ENCODE peak calls at places on chromosomes 7 and 10, in eight cellular contexts. L is IMR-90; A is heart left ventricle; H is CD8-positive, alpha-beta T cell; P is pancreas; G is uterus; I is transverse colon; R is psoas muscle. D is an unnamed sample.

GRCh38 chr7:74180866-74181265 is 6.7 kb downstream of the EIF4H start:
- DNase-seq in G (no peak), H (no peak), I (no peak), R (no peak), L (peak; percentile 36), A (no peak), P (no peak), D (no peak)

GRCh38 chr7:30956704-30957103 is 7.0 kb upstream of the GHRHR start:
- DNase-seq in P (no peak), L (no peak), H (no peak), A (no peak), I (no peak), R (no peak), G (no peak), D (no peak)

GRCh38 chr10:28386508-28386868 is 83.6 kb upstream of the MPP7 start:
- DNase-seq in P (no peak), H (no peak), L (no peak), I (no peak), R (no peak), A (no peak), G (no peak), D (no peak)

GRCh38 chr7:88377421-88377820 is 70.7 kb upstream of the STEAP4 start:
- DNase-seq in H (no peak), P (no peak), R (no peak), I (no peak), A (no peak), G (no peak), L (no peak), D (peak; percentile 38)

GRCh38 chr7:2172311-2173183 is 60.2 kb downstream of the MAD1L1 start:
- DNase-seq in L (peak; percentile 97), P (no peak), R (no peak), A (no peak), H (no peak), G (no peak), I (peak; percentile 68), D (no peak)

GRCh38 chr10:129676014-129676413 is 209.0 kb downstream of the MGMT start:
- DNase-seq in I (no peak), H (no peak), A (no peak), P (no peak), R (no peak), L (no peak), G (no peak), D (no peak)

GRCh38 chr10:127346604-127347003 is 150.2 kb upstream of the INSYN2A start:
- DNase-seq in A (no peak), H (no peak), P (no peak), G (no peak), R (no peak), I (no peak), L (no peak), D (no peak)

GRCh38 chr10:26556756-26557640 is 118.9 kb downstream of the APBB1IP start:
- DNase-seq in L (peak; percentile 11), P (no peak), R (no peak), A (no peak), G (no peak), I (no peak), H (peak; percentile 34), D (peak; percentile 47)

GRCh38 chr10:70312972-70313371 is 29.2 kb upstream of the NPFFR1 start:
- DNase-seq in I (no peak), R (no peak), L (peak; percentile 29), P (no peak), A (no peak), H (no peak), G (no peak), D (no peak)

GRCh38 chr7:30683306-30683705 is 1.1 kb upstream of the CRHR2 start:
- DNase-seq in H (no peak), I (no peak), L (no peak), G (no peak), P (no peak), A (no peak), R (no peak), D (no peak)

GRCh38 chr7:98285132-98286092 is 3.9 kb downstream of the BRI3 start:
- DNase-seq in H (no peak), G (no peak), R (no peak), A (no peak), L (no peak), I (no peak), P (no peak), D (no peak)
- H3K4me3 ChIP-seq in H (no peak overlapping the region), G (peak overlapping the region; percentile 92), R (peak overlapping the region; percentile 90), A (peak overlapping the region; percentile 97), L (no peak overlapping the region), I (no peak overlapping the region), P (peak overlapping the region; percentile 83), D (no peak overlapping the region)

DNA sequence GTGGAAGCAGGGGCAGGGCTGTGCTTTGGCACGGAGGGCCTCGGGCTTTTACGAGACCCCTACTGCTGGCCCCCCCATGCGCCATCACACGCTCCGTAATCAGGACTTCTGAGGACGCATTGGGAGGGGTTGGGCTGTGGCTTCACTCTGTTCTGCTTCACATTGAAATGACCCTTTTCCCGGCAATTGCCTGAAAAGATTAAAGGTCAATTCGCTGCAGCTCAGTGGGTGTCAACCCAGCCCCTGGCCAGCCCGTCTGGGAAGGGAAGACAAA is 41.7 kb upstream of the UBE3C start:
- DNase-seq in R (no peak), H (no peak), L (no peak), I (no peak), P (no peak), A (no peak), G (no peak), D (no peak)
- H3K9me3 ChIP-seq in R (peaks cover 4% of the 10 kb centered on the region), H (no peaks in the 10 kb centered on the region), L (peaks cover 5% of the 10 kb centered on the region), I (no peaks in the 10 kb centered on the region), P (no peaks in the 10 kb centered on the region), A (no peaks in the 10 kb centered on the region), G (no peaks in the 10 kb centered on the region), D (no peaks in the 10 kb centered on the region)

DNA sequence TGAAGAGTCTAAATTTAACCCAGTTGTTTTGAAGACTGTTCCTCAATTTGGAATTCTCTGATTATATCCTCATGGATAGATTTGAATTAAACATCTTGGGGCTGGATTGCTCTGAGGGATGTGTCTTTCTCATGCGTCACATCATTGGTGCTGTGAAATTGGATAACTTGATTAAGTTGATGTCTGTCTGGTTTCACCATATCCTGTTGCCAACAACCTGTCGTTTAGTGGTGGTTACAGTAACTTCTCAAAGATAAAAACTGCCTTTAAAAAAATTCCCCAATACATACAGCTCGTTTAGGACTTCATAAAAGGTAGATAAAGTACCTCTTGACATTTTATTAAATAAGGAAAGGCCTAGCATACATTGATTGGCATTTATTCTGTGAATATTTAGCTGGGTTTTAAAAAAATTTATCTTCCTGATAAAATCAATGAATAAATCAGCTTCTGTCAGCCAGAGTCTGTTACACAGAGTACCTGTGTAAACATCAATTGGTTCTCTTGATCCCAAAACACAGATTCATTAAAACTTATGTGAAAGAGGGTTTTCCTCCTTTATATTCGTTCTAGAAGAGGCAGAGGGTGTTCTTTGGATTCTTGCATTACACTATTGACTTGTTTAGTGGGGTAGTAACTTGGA is 10.5 kb downstream of the CRCP start:
- DNase-seq in A (no peak), G (no peak), P (no peak), I (no peak), H (no peak), L (no peak), R (no peak), D (no peak)
- H3K4me3 ChIP-seq in A (no peak overlapping the region), G (no peak overlapping the region), P (no peak overlapping the region), I (no peak overlapping the region), H (no peak overlapping the region), L (no peak overlapping the region), R (peak overlapping the region; percentile 27), D (no peak overlapping the region)

GRCh38 chr7:24408798-24409428 is 124.9 kb downstream of the NPY start:
- DNase-seq in H (no peak), G (no peak), I (no peak), L (no peak), P (no peak), R (no peak), A (no peak), D (no peak)

GRCh38 chr7:24406818-24407226 is 122.8 kb downstream of the NPY start:
- DNase-seq in P (no peak), R (no peak), I (no peak), A (no peak), H (no peak), G (no peak), L (no peak), D (no peak)

GRCh38 chr7:24409429-24410024 is 125.5 kb downstream of the NPY start:
- DNase-seq in A (no peak), G (no peak), H (no peak), R (no peak), L (no peak), I (no peak), P (no peak), D (no peak)

GRCh38 chr7:24406053-24406561 is 122.1 kb downstream of the NPY start:
- DNase-seq in A (no peak), I (no peak), H (no peak), P (no peak), G (no peak), R (no peak), L (no peak), D (peak; percentile 85)

GRCh38 chr7:24407965-24408364 is 124.0 kb downstream of the NPY start:
- DNase-seq in A (no peak), G (no peak), R (no peak), L (no peak), H (no peak), P (no peak), I (no peak), D (no peak)
- H3K9me3 ChIP-seq in A (no peaks in the 10 kb centered on the region), G (no peaks in the 10 kb centered on the region), R (no peaks in the 10 kb centered on the region), L (no peaks in the 10 kb centered on the region), H (no peaks in the 10 kb centered on the region), P (no peaks in the 10 kb centered on the region), I (no peaks in the 10 kb centered on the region), D (no peaks in the 10 kb centered on the region)

DNA sequence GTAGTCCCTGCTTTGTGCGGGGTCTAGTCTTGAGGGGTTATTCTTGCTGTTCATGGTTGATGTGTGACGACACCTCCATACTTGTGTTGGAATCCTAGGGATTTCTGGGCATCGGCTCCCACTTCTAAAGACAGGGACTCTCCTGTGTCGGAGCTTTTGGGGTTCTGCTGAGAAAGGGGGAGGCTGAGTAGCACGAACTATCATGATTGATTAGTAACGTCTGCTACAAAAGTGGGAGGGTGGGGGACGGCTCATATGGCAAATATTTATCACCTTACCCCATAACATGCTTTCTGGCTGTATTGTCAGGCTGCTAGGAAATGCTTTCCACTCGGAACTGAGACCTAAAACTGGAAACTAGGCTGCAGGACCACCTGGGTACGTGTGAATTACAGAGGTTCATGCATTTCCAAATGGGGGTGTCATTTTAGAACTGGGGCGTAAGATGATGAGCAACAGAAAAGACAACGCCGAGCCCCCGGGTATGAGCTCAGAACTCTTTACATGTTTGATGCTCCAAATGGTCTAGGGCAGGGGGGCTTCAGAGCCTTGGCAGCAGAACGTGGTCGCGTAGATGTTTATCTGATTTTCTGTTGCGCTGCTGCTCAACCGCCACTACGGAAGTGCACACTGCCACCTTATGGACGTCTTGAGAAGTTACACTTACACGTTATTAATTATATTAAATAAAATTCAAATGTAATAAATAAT is 15.1 kb upstream of the NME8 start:
- DNase-seq in R (peak; percentile 17), G (peak; percentile 25), A (peak; percentile 60), I (peak; percentile 32), H (peak; percentile 41), L (peak; percentile 35), P (no peak), D (peak; percentile 44)
- H3K4me3 ChIP-seq in R (peak overlapping the region; percentile 50), G (peak overlapping the region; percentile 34), A (peak overlapping the region; percentile 50), I (no peak overlapping the region), H (peak overlapping the region; percentile 46), L (no peak overlapping the region), P (no peak overlapping the region), D (no peak overlapping the region)

DNA sequence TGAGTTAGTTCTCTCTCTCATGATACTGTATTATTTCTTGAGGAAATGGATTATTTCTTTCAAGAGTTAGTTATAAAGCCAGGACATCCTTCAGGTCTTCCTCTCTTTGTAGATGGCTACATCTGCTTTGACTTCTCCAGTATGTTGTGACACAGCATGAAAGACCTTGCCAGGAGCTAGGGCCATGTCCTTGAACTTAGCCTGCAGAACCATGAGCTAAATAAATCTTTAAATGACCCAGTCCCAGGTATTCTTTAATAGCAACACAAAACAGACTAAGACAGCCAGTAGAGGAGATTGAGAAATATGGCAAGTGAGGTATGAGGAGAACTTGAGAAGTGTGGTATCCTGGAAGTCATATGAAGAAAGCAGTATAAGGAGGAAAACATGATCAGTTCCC is 214.9 kb upstream of the PPP1R3A start:
- DNase-seq in P (no peak), H (no peak), A (no peak), L (no peak), R (no peak), I (no peak), G (no peak), D (no peak)
- H3K9me3 ChIP-seq in P (no peaks in the 10 kb centered on the region), H (no peaks in the 10 kb centered on the region), A (no peaks in the 10 kb centered on the region), L (no peaks in the 10 kb centered on the region), R (no peaks in the 10 kb centered on the region), I (no peaks in the 10 kb centered on the region), G (no peaks in the 10 kb centered on the region), D (no peaks in the 10 kb centered on the region)

D was measured in HAP-1.